ENCODE peak calls at places on chromosomes 4 and X, in five cellular contexts. One of them, this sample, is unnamed.

GRCh38 chrX:72107320-72107719 is 24.4 kb downstream of the RTL5 start:
- DNase-seq in activated CD4-positive, alpha-beta T cell treated with anti-CD3 and anti-CD28 coated beads, Interleukin-2, amount 10 ng/mL, durations not matched to agents 7 days and 5 days: no peak
- DNase-seq in mesendoderm: peak; percentile 78
- DNase-seq in BE2C: peak; percentile 59
- DNase-seq in COR-L47: no peak
- DNase-seq in this sample: no peak

GRCh38 chr4:21507439-21507838 is 441.1 kb downstream of the KCNIP4 start:
- DNase-seq in activated CD4-positive, alpha-beta T cell treated with anti-CD3 and anti-CD28 coated beads, Interleukin-2, amount 10 ng/mL, durations not matched to agents 7 days and 5 days: no peak
- DNase-seq in mesendoderm: peak; percentile 30
- DNase-seq in BE2C: no peak
- DNase-seq in COR-L47: no peak
- DNase-seq in this sample: peak; percentile 16

GRCh38 chr4:8917868-8918783 is 46.5 kb upstream of the HMX1 start:
- DNase-seq in activated CD4-positive, alpha-beta T cell treated with anti-CD3 and anti-CD28 coated beads, Interleukin-2, amount 10 ng/mL, durations not matched to agents 7 days and 5 days: peak; percentile 57
- DNase-seq in mesendoderm: peak; percentile 71
- DNase-seq in BE2C: peak; percentile 82
- DNase-seq in COR-L47: peak; percentile 5
- DNase-seq in this sample: peak; percentile 47

GRCh38 chrX:103585421-103586313 is at the start of gene TCEAL4:
- DNase-seq in activated CD4-positive, alpha-beta T cell treated with anti-CD3 and anti-CD28 coated beads, Interleukin-2, amount 10 ng/mL, durations not matched to agents 7 days and 5 days: peak; percentile 12
- DNase-seq in mesendoderm: peak; percentile 40
- DNase-seq in BE2C: peak; percentile 56
- DNase-seq in COR-L47: peak; percentile 45
- DNase-seq in this sample: no peak

GRCh38 chr4:99028187-99028586 is 32.7 kb downstream of the METAP1 start:
- DNase-seq in activated CD4-positive, alpha-beta T cell treated with anti-CD3 and anti-CD28 coated beads, Interleukin-2, amount 10 ng/mL, durations not matched to agents 7 days and 5 days: no peak
- DNase-seq in mesendoderm: no peak
- DNase-seq in BE2C: no peak
- DNase-seq in COR-L47: no peak
- DNase-seq in this sample: no peak

GRCh38 chr4:113169368-113169767 is 119.9 kb downstream of the ANK2 start:
- DNase-seq in activated CD4-positive, alpha-beta T cell treated with anti-CD3 and anti-CD28 coated beads, Interleukin-2, amount 10 ng/mL, durations not matched to agents 7 days and 5 days: no peak
- DNase-seq in mesendoderm: peak; percentile 87
- DNase-seq in BE2C: no peak
- DNase-seq in COR-L47: no peak
- DNase-seq in this sample: peak; percentile 22

GRCh38 chr4:152885185-152885584 is 50.9 kb upstream of the FHDC1 start:
- DNase-seq in activated CD4-positive, alpha-beta T cell treated with anti-CD3 and anti-CD28 coated beads, Interleukin-2, amount 10 ng/mL, durations not matched to agents 7 days and 5 days: no peak
- DNase-seq in mesendoderm: no peak
- DNase-seq in BE2C: no peak
- DNase-seq in COR-L47: no peak
- DNase-seq in this sample: no peak

GRCh38 chr4:156459584-156459983 is 505.9 kb upstream of the CTSO start:
- DNase-seq in activated CD4-positive, alpha-beta T cell treated with anti-CD3 and anti-CD28 coated beads, Interleukin-2, amount 10 ng/mL, durations not matched to agents 7 days and 5 days: no peak
- DNase-seq in mesendoderm: no peak
- DNase-seq in BE2C: no peak
- DNase-seq in COR-L47: no peak
- DNase-seq in this sample: no peak

GRCh38 chr4:132792305-132792704 is 356.8 kb upstream of the PCDH10 start:
- DNase-seq in activated CD4-positive, alpha-beta T cell treated with anti-CD3 and anti-CD28 coated beads, Interleukin-2, amount 10 ng/mL, durations not matched to agents 7 days and 5 days: no peak
- DNase-seq in mesendoderm: no peak
- DNase-seq in BE2C: no peak
- DNase-seq in COR-L47: no peak
- DNase-seq in this sample: no peak

GRCh38 chrX:10296581-10296980 is 139.8 kb downstream of the CLCN4 start:
- DNase-seq in activated CD4-positive, alpha-beta T cell treated with anti-CD3 and anti-CD28 coated beads, Interleukin-2, amount 10 ng/mL, durations not matched to agents 7 days and 5 days: no peak
- DNase-seq in mesendoderm: no peak
- DNase-seq in BE2C: no peak
- DNase-seq in COR-L47: no peak
- DNase-seq in this sample: peak; percentile 17

GRCh38 chr4:73161527-73162185 is 92.1 kb upstream of the COX18 start:
- DNase-seq in activated CD4-positive, alpha-beta T cell treated with anti-CD3 and anti-CD28 coated beads, Interleukin-2, amount 10 ng/mL, durations not matched to agents 7 days and 5 days: no peak
- DNase-seq in mesendoderm: no peak
- DNase-seq in BE2C: no peak
- DNase-seq in COR-L47: no peak
- DNase-seq in this sample: no peak

GRCh38 chr4:57147335-57148060 is 37.3 kb upstream of the IGFBP7 start:
- DNase-seq in activated CD4-positive, alpha-beta T cell treated with anti-CD3 and anti-CD28 coated beads, Interleukin-2, amount 10 ng/mL, durations not matched to agents 7 days and 5 days: no peak
- DNase-seq in mesendoderm: no peak
- DNase-seq in BE2C: no peak
- DNase-seq in COR-L47: no peak
- DNase-seq in this sample: peak; percentile 79

GRCh38 chr4:182206916-182207315 is 36.3 kb upstream of the TENM3 start:
- DNase-seq in activated CD4-positive, alpha-beta T cell treated with anti-CD3 and anti-CD28 coated beads, Interleukin-2, amount 10 ng/mL, durations not matched to agents 7 days and 5 days: no peak
- DNase-seq in mesendoderm: peak; percentile 37
- DNase-seq in BE2C: no peak
- DNase-seq in COR-L47: peak; percentile 49
- DNase-seq in this sample: no peak

GRCh38 chrX:9337056-9337455 is 127.8 kb upstream of the TBL1X start:
- DNase-seq in activated CD4-positive, alpha-beta T cell treated with anti-CD3 and anti-CD28 coated beads, Interleukin-2, amount 10 ng/mL, durations not matched to agents 7 days and 5 days: no peak
- DNase-seq in mesendoderm: no peak
- DNase-seq in BE2C: no peak
- DNase-seq in COR-L47: no peak
- DNase-seq in this sample: no peak

GRCh38 chr4:47525154-47525819 is 40.2 kb downstream of the ATP10D start:
- DNase-seq in activated CD4-positive, alpha-beta T cell treated with anti-CD3 and anti-CD28 coated beads, Interleukin-2, amount 10 ng/mL, durations not matched to agents 7 days and 5 days: no peak
- DNase-seq in mesendoderm: peak; percentile 22
- DNase-seq in BE2C: no peak
- DNase-seq in COR-L47: no peak
- DNase-seq in this sample: peak; percentile 87

GRCh38 chrX:113726898-113727297 is 857.0 kb upstream of the HTR2C start:
- DNase-seq in activated CD4-positive, alpha-beta T cell treated with anti-CD3 and anti-CD28 coated beads, Interleukin-2, amount 10 ng/mL, durations not matched to agents 7 days and 5 days: no peak
- DNase-seq in mesendoderm: no peak
- DNase-seq in BE2C: no peak
- DNase-seq in COR-L47: no peak
- DNase-seq in this sample: no peak

GRCh38 chrX:21946925-21947641 is 6.6 kb downstream of the SMS start:
- DNase-seq in activated CD4-positive, alpha-beta T cell treated with anti-CD3 and anti-CD28 coated beads, Interleukin-2, amount 10 ng/mL, durations not matched to agents 7 days and 5 days: no peak
- DNase-seq in mesendoderm: peak; percentile 84
- DNase-seq in BE2C: no peak
- DNase-seq in COR-L47: no peak
- DNase-seq in this sample: peak; percentile 34